ENCODE peak calls at places on chromosomes 16 and 17, in five cellular contexts. W, P, I, N and R are unnamed samples.

GRCh38 chr16:2036200-2036966 is 9.7 kb downstream of the NHERF2 start:
- DNase-seq in W (no peak), P (no peak), N (no peak), I (no peak), R (no peak)

GRCh38 chr17:39591958-39592954 is 15.5 kb downstream of the NEUROD2 start:
- DNase-seq in W (peak; percentile 59), P (no peak), I (peak; percentile 55), N (peak; percentile 55), R (peak; percentile 38)

GRCh38 chr17:2885751-2886150 is 89.5 kb downstream of the RAP1GAP2 start:
- DNase-seq in I (no peak), P (no peak), W (no peak), N (no peak), R (no peak)

GRCh38 chr16:35725949-35726348 is 2266.5 kb downstream of the TP53TG3F start:
- DNase-seq in W (no peak), N (no peak), I (no peak), P (no peak), R (no peak)

GRCh38 chr17:79189264-79189663 is 114.6 kb downstream of the ENGASE start:
- DNase-seq in P (no peak), N (no peak), W (no peak), I (no peak), R (no peak)

GRCh38 chr17:49680314-49680713 is 2.4 kb upstream of the SPOP start:
- DNase-seq in I (no peak), N (no peak), W (no peak), P (no peak), R (no peak)

GRCh38 chr17:7651097-7651958 is 602 bp downstream of the ATP1B2 start:
- DNase-seq in W (no peak), I (no peak), N (no peak), P (no peak), R (no peak)

GRCh38 chr16:70494777-70495176 is 28.6 kb downstream of the COG4 start:
- DNase-seq in N (no peak), P (no peak), I (no peak), W (no peak), R (no peak)

GRCh38 chr16:17414421-17414820 is 56.3 kb downstream of the XYLT1 start:
- DNase-seq in W (peak; percentile 39), P (no peak), I (no peak), N (no peak), R (peak; percentile 68)

GRCh38 chr17:76772842-76773521 is 35.1 kb downstream of the MFSD11 start:
- DNase-seq in P (no peak), I (no peak), N (peak; percentile 79), W (peak; percentile 79), R (peak; percentile 47)